ENCODE peak calls at places on chromosome 16, in five cellular contexts. K is Ammon's horn, F is fibroblast of the aortic adventitia, Y is ACHN, N is SHP77. T is an unnamed sample.
A peak's percentile ranks its signal among the peaks of the same experiment; 100 is the strongest.

GRCh38 chr16:15973460-15973859 is 24.0 kb downstream of the ABCC1 start:
- DNase-seq in K (no peak), F (peak; percentile 56), N (no peak), Y (no peak), T (no peak)

GRCh38 chr16:27313422-27314160 is at the start of gene IL4R:
- DNase-seq in F (peak; percentile 82), N (no peak), K (peak; percentile 17), Y (peak; percentile 95), T (peak; percentile 43)

GRCh38 chr16:29831490-29831889 is 11.2 kb downstream of the MVP start:
- DNase-seq in K (no peak), F (no peak), Y (no peak), N (no peak), T (no peak)

GRCh38 chr16:82700541-82701240 is 73.9 kb downstream of the CDH13 start:
- DNase-seq in F (peak; percentile 83), Y (no peak), N (no peak), K (no peak), T (no peak)

GRCh38 chr16:88826070-88826840 is 14.5 kb upstream of the APRT start:
- DNase-seq in N (no peak), K (no peak), F (no peak), Y (no peak), T (no peak)

GRCh38 chr16:71708696-71709095 is 15.8 kb downstream of the PHLPP2 start:
- DNase-seq in F (no peak), K (no peak), N (no peak), Y (no peak), T (no peak)

GRCh38 chr16:26668026-26668425 is 398.7 kb upstream of the C16orf82 start:
- DNase-seq in N (no peak), K (no peak), Y (no peak), F (no peak), T (no peak)

GRCh38 chr16:48353565-48354163 is 31.5 kb downstream of the SIAH1 start:
- DNase-seq in Y (peak; percentile 86), F (peak; percentile 82), K (peak; percentile 82), N (peak; percentile 69), T (peak; percentile 53)

GRCh38 chr16:48526058-48526957 is 83.7 kb downstream of the N4BP1 start:
- DNase-seq in Y (peak; percentile 37), N (peak; percentile 55), F (no peak), K (no peak), T (no peak)

GRCh38 chr16:77317059-77317458 is 117.8 kb downstream of the ADAMTS18 start:
- DNase-seq in Y (no peak), K (no peak), F (no peak), N (no peak), T (no peak)

GRCh38 chr16:15141586-15141985 is 47.5 kb upstream of the RRN3 start:
- DNase-seq in F (no peak), N (no peak), Y (no peak), K (peak; percentile 7), T (no peak)

GRCh38 chr16:55471448-55472097 is 7.4 kb upstream of the MMP2 start:
- DNase-seq in N (no peak), F (peak; percentile 92), K (no peak), Y (peak; percentile 86), T (no peak)

GRCh38 chr16:89855986-89856385 is 17.4 kb upstream of the TCF25 start:
- DNase-seq in N (no peak), Y (no peak), K (no peak), F (no peak), T (no peak)

GRCh38 chr16:77402672-77403071 is 32.2 kb downstream of the ADAMTS18 start:
- DNase-seq in F (no peak), N (no peak), K (no peak), Y (no peak), T (no peak)

GRCh38 chr16:57536306-57537193 is at the start of gene CCDC102A:
- DNase-seq in N (peak; percentile 26), Y (no peak), K (no peak), F (no peak), T (no peak)

GRCh38 chr16:61812251-61812650 is 224.0 kb downstream of the CDH8 start:
- DNase-seq in N (no peak), K (no peak), F (no peak), Y (no peak), T (no peak)

GRCh38 chr16:27475561-27475960 is 73.6 kb downstream of the IL21R start:
- DNase-seq in F (peak; percentile 79), K (no peak), Y (peak; percentile 95), N (no peak), T (no peak)

GRCh38 chr16:79430129-79430789 is 170.3 kb downstream of the MAF start:
- DNase-seq in K (no peak), F (no peak), N (no peak), Y (no peak), T (no peak)

GRCh38 chr16:1026057-1026783 is 44.6 kb downstream of the SOX8 start:
- DNase-seq in N (no peak), K (peak; percentile 90), F (no peak), Y (no peak), T (no peak)

GRCh38 chr16:10883004-10883403 is 6.0 kb downstream of the CIITA start:
- DNase-seq in Y (no peak), N (no peak), F (no peak), K (no peak), T (no peak)

GRCh38 chr16:53502331-53503269 is at the start of gene AKTIP:
- DNase-seq in N (peak; percentile 76), K (peak; percentile 36), Y (peak; percentile 39), F (peak; percentile 53), T (no peak)

T was measured in effector memory CD4-positive, alpha-beta T cell.